ENCODE peak calls at places on chromosomes 1 and 21, in ten cellular contexts. U, N, C, Z, O, S, I, W, E and X are unnamed samples.

GRCh38 chr21:26842976-26843911 is 2.0 kb downstream of the ADAMTS1 start:
- DNase-seq in U (peak), N (no peak), C (peak), Z (peak), O (peak), S (peak), I (peak), W (peak), E (no peak), X (peak)

GRCh38 chr1:200129480-200129879 is 102.0 kb downstream of the NR5A2 start:
- DNase-seq in U (peak), N (no peak), C (no peak), Z (no peak), O (no peak), S (no peak), I (no peak), W (no peak), E (peak), X (no peak)

GRCh38 chr1:9278114-9278513 is 14.6 kb upstream of the SPSB1 start:
- DNase-seq in U (no peak), N (no peak), C (no peak), Z (no peak), O (no peak), S (no peak), I (no peak), W (no peak), E (no peak), X (no peak)

GRCh38 chr1:50329332-50329932 is 93.8 kb downstream of the DMRTA2 start:
- DNase-seq in U (no peak), N (no peak), C (no peak), Z (no peak), O (no peak), S (peak), I (no peak), W (no peak), E (no peak), X (no peak)

GRCh38 chr1:147600119-147601111 is 59.1 kb downstream of the BCL9 start:
- DNase-seq in U (peak), N (no peak), C (peak), Z (no peak), O (peak), S (no peak), I (no peak), W (peak), E (peak), X (no peak)

GRCh38 chr1:14924455-14925325 is 228.9 kb upstream of the TMEM51 start:
- DNase-seq in U (peak), N (no peak), C (peak), Z (no peak), O (peak), S (no peak), I (peak), W (no peak), E (no peak), X (no peak)

GRCh38 chr1:171252482-171252881 is 4.2 kb downstream of the FMO1 start:
- DNase-seq in U (peak), N (no peak), C (no peak), Z (no peak), O (no peak), S (no peak), I (no peak), W (no peak), E (peak), X (no peak)

GRCh38 chr1:246215505-246215893 is 291.6 kb downstream of the SMYD3 start:
- DNase-seq in U (no peak), N (no peak), C (no peak), Z (no peak), O (no peak), S (no peak), I (no peak), W (no peak), E (no peak), X (no peak)

GRCh38 chr1:25461783-25462182 is 31.1 kb downstream of the MACO1 start:
- DNase-seq in U (no peak), N (no peak), C (no peak), Z (no peak), O (no peak), S (no peak), I (no peak), W (no peak), E (no peak), X (no peak)

GRCh38 chr1:211259596-211260126 is 495 bp downstream of the RCOR3 start:
- DNase-seq in U (peak), N (peak), C (peak), Z (no peak), O (no peak), S (no peak), I (no peak), W (no peak), E (no peak), X (peak)

GRCh38 chr1:156346636-156347035 is 8.3 kb downstream of the TSACC start:
- DNase-seq in U (no peak), N (no peak), C (peak), Z (no peak), O (peak), S (no peak), I (no peak), W (no peak), E (no peak), X (peak)
- TF ChIP-seq CTCF in U (no peak), N (no peak), C (no peak), Z (no peak), O (no peak), S (no peak), I (no peak), W (no peak), E (no peak), X (no peak)

GRCh38 chr1:11364170-11364569 is 91.2 kb downstream of the UBIAD1 start:
- DNase-seq in U (peak), N (no peak), C (no peak), Z (no peak), O (no peak), S (peak), I (no peak), W (no peak), E (peak), X (no peak)
- TF ChIP-seq CTCF in U (peak), N (peak), C (no peak), Z (no peak), O (no peak), S (peak), I (peak), W (no peak), E (peak), X (no peak)

DNA sequence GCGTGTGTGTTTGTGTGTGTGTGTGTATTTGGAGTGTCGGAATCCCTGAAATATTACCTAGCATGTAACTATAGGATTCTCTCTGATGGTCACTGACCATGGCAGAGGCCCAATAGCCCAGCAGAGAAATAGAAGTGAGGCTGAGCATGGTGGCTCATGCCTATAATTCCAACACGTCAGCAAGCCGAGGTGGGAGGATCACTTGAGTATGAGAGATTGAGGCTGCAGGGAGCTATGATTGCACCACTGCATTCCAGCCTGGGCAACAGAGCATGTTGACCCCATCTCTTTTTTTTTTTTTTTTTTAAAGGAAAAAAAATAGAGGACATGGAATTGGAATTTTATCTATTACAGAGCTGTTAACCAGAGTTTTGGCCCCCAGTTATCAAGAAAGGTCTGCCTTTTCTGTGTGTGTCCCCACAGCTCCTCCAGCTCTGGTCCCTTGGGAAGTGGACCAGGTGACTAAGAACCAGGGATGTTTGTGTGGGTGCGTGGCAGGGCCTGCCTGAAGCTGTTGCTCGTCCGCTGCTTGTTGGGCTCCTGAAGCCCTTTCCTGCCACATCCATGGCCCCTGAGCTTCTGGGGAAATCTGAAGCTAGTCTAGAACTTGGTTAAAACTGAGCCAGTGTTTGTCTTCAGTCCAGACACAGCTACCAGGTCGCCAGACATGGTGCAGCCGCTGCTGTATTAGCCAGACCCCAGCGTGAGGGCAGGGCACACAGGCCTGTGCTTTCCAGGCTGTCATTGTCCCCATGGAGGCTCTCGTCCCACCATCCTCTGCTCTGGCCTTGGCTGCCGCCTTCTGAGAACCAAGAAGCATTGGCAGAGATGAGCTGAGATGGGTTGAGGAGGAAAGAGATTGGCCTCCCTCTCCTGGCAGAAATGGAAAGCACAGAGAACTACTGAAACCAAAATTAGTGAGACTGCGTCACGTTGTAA is 25.5 kb downstream of the CAPN9 start:
- DNase-seq in U (no peak), N (no peak), C (peak), Z (peak), O (peak), S (no peak), I (no peak), W (no peak), E (no peak), X (peak)
- TF ChIP-seq CTCF in U (no peak), N (no peak), C (peak), Z (peak), O (peak), S (no peak), I (no peak), W (peak), E (no peak), X (peak)

DNA sequence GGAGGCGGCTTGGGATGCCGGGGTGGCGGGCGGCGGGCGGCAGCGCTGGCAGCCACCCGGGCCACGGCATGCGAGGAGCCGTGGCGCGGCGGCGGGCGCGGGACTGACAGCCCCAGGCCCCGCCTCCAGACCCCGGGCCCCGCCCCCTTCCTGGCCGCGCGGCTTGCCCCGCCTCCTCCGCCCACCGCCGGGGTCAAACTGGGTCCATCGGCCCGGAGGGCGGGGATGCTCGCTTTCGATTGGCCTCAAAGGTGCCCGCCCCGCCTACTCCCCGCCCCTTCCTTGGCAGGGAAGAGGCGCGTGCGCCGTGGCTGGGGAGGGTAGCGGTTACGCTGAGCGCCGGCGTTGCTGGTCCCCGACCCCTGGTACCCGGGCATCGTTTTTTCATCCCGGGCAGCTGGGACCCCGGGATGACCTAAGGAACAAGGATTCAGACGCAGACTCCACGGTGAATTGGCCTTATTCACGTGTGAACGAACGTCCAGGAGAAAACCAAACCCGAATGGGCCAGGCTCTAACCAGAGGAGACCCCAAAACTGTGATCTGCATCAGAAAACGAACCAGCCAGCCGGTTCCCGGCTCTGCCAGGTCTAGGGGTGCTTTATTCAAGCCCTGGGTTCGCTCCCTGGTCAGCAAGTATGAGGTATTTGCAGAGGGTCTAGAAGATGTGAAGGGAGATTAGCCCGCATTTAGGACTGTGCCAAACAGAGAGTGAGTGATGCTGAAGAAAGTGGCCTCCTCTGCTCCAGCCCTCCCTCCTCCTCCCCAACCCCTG is 117.2 kb upstream of the GUCA2B start:
- DNase-seq in U (peak), N (peak), C (peak), Z (peak), O (peak), S (peak), I (peak), W (peak), E (peak), X (peak)
- TF ChIP-seq CTCF in U (no peak), N (no peak), C (no peak), Z (no peak), O (no peak), S (no peak), I (no peak), W (no peak), E (no peak), X (no peak)

GRCh38 chr1:207713529-207713928 is 38.3 kb upstream of the CD46 start:
- DNase-seq in U (peak), N (no peak), C (no peak), Z (no peak), O (no peak), S (peak), I (no peak), W (no peak), E (peak), X (no peak)

DNA sequence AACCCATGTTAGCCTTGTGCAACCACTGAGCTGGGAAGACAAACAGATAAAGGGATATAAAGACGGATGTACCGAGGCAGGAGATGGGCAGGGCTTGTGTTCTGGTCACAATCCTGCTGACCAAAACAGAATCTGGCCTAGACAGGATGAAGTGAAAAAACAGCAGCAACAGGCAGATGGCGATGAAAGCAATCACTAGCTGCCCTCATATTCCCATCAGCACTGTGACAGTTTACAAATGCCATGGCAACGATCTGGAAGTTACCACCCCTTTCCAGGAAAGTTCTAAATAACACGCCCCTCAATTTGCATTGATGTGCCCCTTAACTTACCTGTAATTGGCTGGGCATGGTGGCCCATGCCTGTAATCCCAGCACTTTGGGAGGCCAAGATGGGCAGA is 40.6 kb upstream of the CD46 start:
- DNase-seq in U (peak), N (no peak), C (no peak), Z (no peak), O (no peak), S (peak), I (no peak), W (no peak), E (peak), X (no peak)
- TF ChIP-seq CTCF in U (no peak), N (no peak), C (no peak), Z (no peak), O (peak), S (no peak), I (no peak), W (no peak), E (no peak), X (peak)

DNA sequence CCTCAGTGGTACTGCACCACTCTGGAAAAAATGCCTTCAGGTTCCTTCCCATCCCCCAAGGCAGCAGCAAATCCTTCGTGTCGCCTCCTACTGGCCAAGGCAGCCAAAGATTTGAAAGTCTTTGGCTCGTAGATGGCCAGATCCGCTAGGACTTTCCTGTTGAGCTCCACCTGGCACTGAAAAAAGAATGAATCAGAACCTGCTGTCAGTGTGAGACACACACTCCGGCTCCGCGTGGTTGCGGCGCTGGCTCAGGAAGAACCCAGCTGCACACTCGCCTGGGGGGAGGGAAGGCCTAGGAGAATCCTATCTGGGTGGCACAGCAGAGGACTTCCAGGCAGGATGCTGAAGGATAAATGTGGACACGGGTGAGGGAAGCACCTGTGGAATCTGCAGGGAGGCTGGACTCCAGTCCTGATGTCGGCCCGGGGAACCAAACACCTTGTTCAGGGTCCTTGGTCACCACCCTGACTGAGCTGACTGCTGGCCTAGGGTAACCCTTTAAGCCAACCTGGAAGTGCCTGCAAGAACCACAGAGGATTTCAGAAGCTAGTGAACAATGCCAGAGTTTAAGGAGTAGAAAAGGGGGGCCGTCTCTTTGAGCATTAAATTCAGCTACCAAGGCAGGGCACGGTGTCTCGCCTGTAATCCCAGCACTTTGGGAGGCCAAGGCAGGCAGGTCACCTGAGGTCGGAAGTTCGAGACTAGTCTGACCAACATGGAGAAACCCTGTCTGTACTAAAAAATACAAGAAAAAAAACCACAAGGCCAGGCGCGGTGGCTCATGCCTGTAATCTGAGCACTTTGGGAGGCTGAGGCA is 3.2 kb upstream of the CCNL2 start:
- DNase-seq in U (peak), N (no peak), C (peak), Z (no peak), O (peak), S (peak), I (peak), W (no peak), E (peak), X (no peak)
- TF ChIP-seq CTCF in U (peak), N (peak), C (peak), Z (no peak), O (peak), S (peak), I (no peak), W (peak), E (peak), X (peak)

GRCh38 chr1:29772584-29772983 is 536.3 kb downstream of the PTPRU start:
- DNase-seq in U (no peak), N (no peak), C (no peak), Z (no peak), O (no peak), S (no peak), I (no peak), W (no peak), E (no peak), X (no peak)
- TF ChIP-seq CTCF in U (no peak), N (no peak), C (no peak), Z (no peak), O (no peak), S (no peak), I (no peak), W (no peak), E (no peak), X (no peak)